ENCODE peak calls at places on chromosomes 2 and 18, in five cellular contexts. C, W, D, T and N are unnamed samples.

GRCh38 chr2:19785432-19785831 is 116.4 kb downstream of the TTC32 start:
- DNase-seq in C (no peak), W (no peak), D (no peak), T (no peak), N (no peak)

GRCh38 chr18:23992119-23992940 is 22.2 kb upstream of the TTC39C start:
- DNase-seq in C (no peak), W (no peak), D (no peak), T (no peak), N (no peak)

GRCh38 chr2:187174582-187174981 is 273.5 kb downstream of the CALCRL start:
- DNase-seq in C (no peak), W (peak), D (no peak), T (no peak), N (no peak)

GRCh38 chr18:26307161-26307773 is 81.0 kb downstream of the TAF4B start:
- DNase-seq in C (no peak), W (peak), D (peak), T (peak), N (peak)

GRCh38 chr18:6633370-6633769 is 96.1 kb upstream of the ARHGAP28 start:
- DNase-seq in C (peak), W (no peak), D (no peak), T (no peak), N (no peak)

GRCh38 chr2:150939087-150939486 is 322.6 kb downstream of the RBM43 start:
- DNase-seq in C (no peak), W (no peak), D (no peak), T (no peak), N (no peak)

GRCh38 chr2:240322231-240322955 is 113.1 kb upstream of the GPC1 start:
- DNase-seq in C (no peak), W (no peak), D (no peak), T (no peak), N (no peak)

GRCh38 chr2:77721593-77721992 is 199.4 kb upstream of the LRRTM4 start:
- DNase-seq in C (no peak), W (no peak), D (no peak), T (no peak), N (no peak)

GRCh38 chr2:201232125-201232815 is 28.1 kb upstream of the CASP8 start:
- DNase-seq in C (peak), W (peak), D (peak), T (peak), N (peak)
- TF ChIP-seq POLR2A in C (no peak), W (no peak), D (peak), T (peak), N (peak)

GRCh38 chr2:180790891-180791290 is 189.5 kb upstream of the UBE2E3 start:
- DNase-seq in C (no peak), W (no peak), D (no peak), T (no peak), N (no peak)
- TF ChIP-seq TAF1 in C (no peak), W (no peak), D (no peak), T (no peak), N (no peak)

GRCh38 chr18:75071866-75072671 is 136.9 kb downstream of the PTGR3 start:
- DNase-seq in C (no peak), W (no peak), D (no peak), T (no peak), N (no peak)

GRCh38 chr18:75071484-75071785 is 137.5 kb downstream of the PTGR3 start:
- DNase-seq in C (no peak), W (no peak), D (no peak), T (no peak), N (no peak)

GRCh38 chr18:75072672-75073371 is 136.1 kb downstream of the PTGR3 start:
- DNase-seq in C (no peak), W (no peak), D (no peak), T (no peak), N (no peak)

GRCh38 chr18:75070235-75070624 is 138.7 kb downstream of the PTGR3 start:
- DNase-seq in C (no peak), W (no peak), D (no peak), T (no peak), N (no peak)

DNA sequence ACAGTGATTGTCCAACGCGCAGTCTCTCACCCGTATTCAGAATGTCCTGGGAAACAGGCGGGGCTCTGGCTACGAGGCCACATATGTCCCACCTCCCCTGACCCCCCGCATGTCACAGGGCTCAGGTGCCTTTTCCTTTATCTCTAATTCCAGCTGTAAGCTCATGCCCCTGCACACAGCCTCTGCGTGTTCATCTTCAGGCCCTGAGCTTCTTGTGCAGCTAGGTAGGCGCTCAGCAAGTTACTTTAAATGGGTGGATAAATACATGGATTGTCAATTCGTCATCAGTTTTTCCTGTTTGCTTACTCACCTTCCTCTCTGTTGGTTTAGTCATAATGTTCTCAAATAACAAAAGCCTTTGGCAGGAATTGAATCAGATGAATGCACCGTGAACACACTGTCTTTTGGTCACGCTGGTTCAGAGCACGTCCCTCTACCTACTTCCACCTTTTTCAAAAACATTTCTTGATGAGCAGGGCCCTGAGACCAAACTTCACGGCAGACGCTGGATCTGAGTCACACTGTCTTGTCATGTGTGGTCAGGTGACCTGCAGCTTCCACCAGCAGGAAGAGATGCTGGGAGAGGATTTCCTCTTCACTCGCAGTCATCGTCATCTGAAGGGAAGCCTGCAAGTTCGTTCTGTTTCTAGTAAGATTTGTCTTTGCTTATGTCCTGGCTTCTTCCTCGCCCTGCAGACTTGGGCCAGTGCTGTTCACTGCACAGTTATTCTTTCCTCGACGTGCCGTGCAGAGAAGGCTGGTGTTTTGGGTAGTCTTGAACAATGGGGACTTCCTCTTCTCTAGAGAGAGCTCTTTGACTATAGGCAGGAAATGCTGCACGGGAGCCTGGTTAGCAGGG is 138.1 kb downstream of the PTGR3 start:
- DNase-seq in C (no peak), W (peak), D (peak), T (peak), N (peak)
- TF ChIP-seq POLR2AphosphoS5 in C (no peak), W (no peak), D (no peak), T (no peak), N (peak)

GRCh38 chr2:99154643-99155536 is at the start of the genes LIPT1 and TSGA10:
- DNase-seq in C (peak), W (peak), D (peak), T (peak), N (peak)
- TF ChIP-seq POLR2A in C (peak), W (peak), D (peak), T (peak), N (peak)